ENCODE peak calls at places on chromosome 13, in four cellular contexts. One of them, this sample, is unnamed.

GRCh38 chr13:59677966-59678814 is 485.5 kb downstream of the DIAPH3 start:
- DNase-seq in H1: no peak
- DNase-seq in RWPE1: peak
- DNase-seq in CD4-positive, alpha-beta T cell: no peak
- DNase-seq in this sample: no peak

GRCh38 chr13:47114030-47114429 is 217.2 kb upstream of the HTR2A start:
- DNase-seq in H1: no peak
- DNase-seq in RWPE1: peak
- DNase-seq in CD4-positive, alpha-beta T cell: no peak
- DNase-seq in this sample: no peak

GRCh38 chr13:30698023-30698422 is 37.3 kb upstream of the ALOX5AP start:
- DNase-seq in H1: no peak
- DNase-seq in RWPE1: no peak
- DNase-seq in CD4-positive, alpha-beta T cell: no peak
- DNase-seq in this sample: no peak

GRCh38 chr13:87779451-87779850 is 108.3 kb downstream of the SLITRK5 start:
- DNase-seq in H1: no peak
- DNase-seq in RWPE1: no peak
- DNase-seq in CD4-positive, alpha-beta T cell: no peak
- DNase-seq in this sample: no peak

GRCh38 chr13:26186995-26187394 is 35.1 kb downstream of the RNF6 start:
- DNase-seq in H1: no peak
- DNase-seq in RWPE1: no peak
- DNase-seq in CD4-positive, alpha-beta T cell: no peak
- DNase-seq in this sample: no peak

GRCh38 chr13:91922969-91923592 is 524.7 kb downstream of the GPC5 start:
- DNase-seq in H1: no peak
- DNase-seq in RWPE1: no peak
- DNase-seq in CD4-positive, alpha-beta T cell: no peak
- DNase-seq in this sample: no peak

GRCh38 chr13:62375653-62376052 is 960.0 kb upstream of the PCDH20 start:
- DNase-seq in H1: no peak
- DNase-seq in RWPE1: no peak
- DNase-seq in CD4-positive, alpha-beta T cell: no peak
- DNase-seq in this sample: no peak

GRCh38 chr13:36089130-36089529 is 42.1 kb downstream of the DCLK1 start:
- DNase-seq in H1: no peak
- DNase-seq in RWPE1: no peak
- DNase-seq in CD4-positive, alpha-beta T cell: no peak
- DNase-seq in this sample: no peak

GRCh38 chr13:113862191-113862765 is 1.6 kb downstream of the GAS6 start:
- DNase-seq in H1: peak
- DNase-seq in RWPE1: peak
- DNase-seq in CD4-positive, alpha-beta T cell: no peak
- DNase-seq in this sample: no peak

GRCh38 chr13:21067794-21068193 is 6.4 kb upstream of the LATS2 start:
- DNase-seq in H1: no peak
- DNase-seq in RWPE1: no peak
- DNase-seq in CD4-positive, alpha-beta T cell: no peak
- DNase-seq in this sample: no peak

GRCh38 chr13:48644141-48644540 is 9.6 kb upstream of the CYSLTR2 start:
- DNase-seq in H1: no peak
- DNase-seq in RWPE1: no peak
- DNase-seq in CD4-positive, alpha-beta T cell: no peak
- DNase-seq in this sample: no peak

GRCh38 chr13:33285420-33286124 is at the start of gene STARD13:
- DNase-seq in H1: peak
- DNase-seq in RWPE1: peak
- DNase-seq in CD4-positive, alpha-beta T cell: no peak
- DNase-seq in this sample: peak

DNA sequence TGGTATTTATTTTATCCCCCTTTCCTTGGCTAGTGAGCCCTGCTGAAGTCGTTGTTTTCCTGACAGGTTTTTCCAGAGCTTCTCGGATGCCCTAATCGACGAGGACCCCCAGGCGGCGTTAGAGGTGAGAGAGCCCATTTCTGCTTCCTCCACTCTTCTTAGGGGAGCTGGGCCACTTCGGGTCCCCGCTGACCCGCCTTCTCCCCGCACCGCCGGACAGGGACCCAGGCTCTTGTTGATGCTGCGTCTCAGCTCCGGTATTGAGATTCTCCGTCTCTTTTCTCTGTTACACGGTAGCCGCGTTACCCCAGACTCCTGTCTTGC is 306 bp downstream of the SUGT1 start:
- DNase-seq in H1: no peak
- DNase-seq in RWPE1: no peak
- DNase-seq in CD4-positive, alpha-beta T cell: no peak
- DNase-seq in this sample: no peak
- TF ChIP-seq CTCF in H1: no peak
- TF ChIP-seq CTCF in RWPE1: peak
- TF ChIP-seq CTCF in CD4-positive, alpha-beta T cell: peak
- TF ChIP-seq CTCF in this sample: no peak

DNA sequence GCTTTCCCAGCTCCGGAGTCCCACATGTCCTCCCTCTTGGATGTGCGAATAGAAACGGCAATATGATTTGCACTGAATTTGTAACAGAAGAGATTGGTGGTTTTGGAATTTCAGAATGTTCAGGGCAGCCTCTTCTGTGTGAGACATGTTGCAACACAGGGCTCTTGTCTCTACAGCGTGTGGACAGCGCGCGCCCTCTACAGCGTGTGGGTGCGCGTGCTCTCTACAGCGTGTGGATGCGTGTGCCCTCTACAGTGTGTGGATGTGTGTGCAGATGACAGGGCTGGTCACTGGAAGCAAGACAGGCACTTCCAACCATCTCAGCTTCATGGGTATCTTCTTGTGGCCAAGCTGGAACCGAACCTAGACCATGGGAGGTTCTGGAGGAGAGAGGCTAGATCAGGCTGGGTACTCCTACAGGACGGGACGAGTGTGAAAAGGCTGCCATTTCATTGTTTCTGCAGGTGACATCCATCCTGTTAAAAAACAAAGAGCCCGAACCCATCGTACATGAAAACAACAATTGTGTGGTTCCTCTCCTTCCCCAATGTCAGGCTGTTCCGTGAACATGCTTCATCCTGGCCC is 78.4 kb downstream of the TEX29 start:
- DNase-seq in H1: no peak
- DNase-seq in RWPE1: no peak
- DNase-seq in CD4-positive, alpha-beta T cell: no peak
- DNase-seq in this sample: no peak
- TF ChIP-seq CTCF in H1: no peak
- TF ChIP-seq CTCF in RWPE1: no peak
- TF ChIP-seq CTCF in CD4-positive, alpha-beta T cell: no peak
- TF ChIP-seq CTCF in this sample: no peak

DNA sequence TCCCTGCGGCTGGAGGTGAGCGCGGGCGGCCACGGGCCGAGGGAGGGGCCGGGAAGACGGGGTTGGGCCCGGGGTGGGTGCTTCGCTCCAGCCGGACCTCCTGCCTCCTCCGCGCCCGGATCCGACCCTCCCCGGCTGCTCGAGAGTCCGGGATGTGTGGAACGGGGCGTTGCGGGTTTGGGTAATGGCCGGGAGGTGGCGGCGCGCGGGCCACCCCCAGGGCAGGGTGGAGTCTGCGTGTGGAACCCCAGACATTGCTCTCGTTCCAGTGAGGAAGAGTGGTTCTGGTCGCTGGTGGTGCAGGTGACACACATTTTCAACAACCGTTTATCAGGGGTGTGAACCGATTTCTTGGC is 38.8 kb downstream of the ARHGEF7 start:
- DNase-seq in H1: no peak
- DNase-seq in RWPE1: peak
- DNase-seq in CD4-positive, alpha-beta T cell: peak
- DNase-seq in this sample: no peak
- TF ChIP-seq CTCF in H1: no peak
- TF ChIP-seq CTCF in RWPE1: no peak
- TF ChIP-seq CTCF in CD4-positive, alpha-beta T cell: peak
- TF ChIP-seq CTCF in this sample: peak

GRCh38 chr13:43786472-43786765 is 353 bp downstream of the ENOX1 start:
- DNase-seq in H1: peak
- DNase-seq in RWPE1: no peak
- DNase-seq in CD4-positive, alpha-beta T cell: no peak
- DNase-seq in this sample: no peak

GRCh38 chr13:43785681-43786471 is 896 bp downstream of the ENOX1 start:
- DNase-seq in H1: peak
- DNase-seq in RWPE1: peak
- DNase-seq in CD4-positive, alpha-beta T cell: no peak
- DNase-seq in this sample: no peak

GRCh38 chr13:43787518-43787891 is 733 bp upstream of the ENOX1 start:
- DNase-seq in H1: no peak
- DNase-seq in RWPE1: no peak
- DNase-seq in CD4-positive, alpha-beta T cell: no peak
- DNase-seq in this sample: no peak

GRCh38 chr13:43787998-43788397 is 1.2 kb upstream of the ENOX1 start:
- DNase-seq in H1: no peak
- DNase-seq in RWPE1: no peak
- DNase-seq in CD4-positive, alpha-beta T cell: no peak
- DNase-seq in this sample: no peak

DNA sequence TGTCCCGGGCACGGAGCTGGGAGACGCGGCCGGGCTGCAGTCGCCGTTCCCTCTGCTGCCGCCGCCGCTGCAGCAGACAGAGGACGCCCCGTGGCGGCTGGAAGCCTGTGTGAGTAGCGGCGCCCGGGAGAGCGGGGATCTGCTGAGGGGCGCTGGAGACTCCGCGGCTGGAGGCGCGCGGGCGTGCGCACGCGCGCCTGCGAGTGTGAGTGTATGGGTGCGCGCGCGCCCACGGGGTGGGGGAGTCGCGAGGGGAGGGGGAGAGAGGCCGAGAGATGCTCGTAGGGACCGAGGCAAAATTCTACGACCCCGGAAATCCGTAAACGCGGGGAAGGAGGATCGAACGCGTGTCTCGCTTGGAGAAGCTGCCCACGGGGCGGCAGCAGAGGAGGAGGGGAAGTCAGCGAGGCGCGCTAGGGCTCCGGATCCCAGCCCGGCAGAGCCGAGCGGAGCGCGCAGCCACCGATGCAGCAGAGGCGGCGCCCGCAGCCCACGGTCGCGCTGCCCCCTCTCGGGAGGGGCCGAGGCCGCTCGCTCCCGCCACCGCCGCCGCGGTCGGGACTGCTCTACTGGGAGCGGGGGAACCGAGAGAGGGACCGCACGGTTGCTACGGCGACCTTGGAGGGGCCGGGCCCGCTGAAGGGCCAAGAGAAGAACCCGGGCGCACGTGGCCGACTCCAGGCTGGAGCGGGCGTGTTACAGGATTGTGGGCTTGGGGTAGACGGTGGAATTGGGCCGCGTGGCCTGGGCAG is at the start of gene ENOX1:
- DNase-seq in H1: peak
- DNase-seq in RWPE1: peak
- DNase-seq in CD4-positive, alpha-beta T cell: no peak
- DNase-seq in this sample: no peak
- TF ChIP-seq CTCF in H1: no peak
- TF ChIP-seq CTCF in RWPE1: peak
- TF ChIP-seq CTCF in CD4-positive, alpha-beta T cell: no peak
- TF ChIP-seq CTCF in this sample: no peak

DNA sequence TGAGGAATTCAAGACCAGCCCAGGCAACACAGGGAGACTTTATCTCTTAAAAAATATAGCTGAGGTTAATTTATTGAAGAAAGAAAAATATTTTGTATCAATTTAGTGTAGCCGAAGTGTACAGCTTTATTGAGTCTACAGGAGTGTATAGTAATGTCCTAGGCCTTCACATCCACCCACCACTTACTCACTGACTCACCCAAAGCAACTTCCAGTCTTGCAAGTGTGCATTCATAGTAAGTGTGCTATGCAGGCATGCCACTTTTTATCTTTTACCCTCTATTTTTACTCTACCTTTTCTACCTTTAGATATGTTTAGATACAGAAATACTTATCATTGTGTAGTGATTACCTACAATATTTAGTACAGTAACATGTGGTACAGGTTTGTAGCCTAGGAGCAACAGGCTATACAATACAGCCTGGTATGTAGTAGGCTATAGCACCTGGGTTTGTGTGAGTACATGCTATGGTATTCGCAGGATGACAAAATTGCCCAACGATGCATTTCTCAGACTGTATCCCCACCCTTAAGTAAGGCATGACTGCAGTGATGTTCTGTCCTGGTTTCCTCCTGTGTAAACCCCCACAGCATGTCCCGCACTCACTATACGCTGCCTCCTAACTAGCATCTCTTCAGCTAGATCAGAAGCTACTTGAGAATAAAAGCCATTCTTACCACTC is 15.3 kb upstream of the ATP12A start:
- DNase-seq in H1: no peak
- DNase-seq in RWPE1: peak
- DNase-seq in CD4-positive, alpha-beta T cell: no peak
- DNase-seq in this sample: no peak
- TF ChIP-seq CTCF in H1: no peak
- TF ChIP-seq CTCF in RWPE1: no peak
- TF ChIP-seq CTCF in CD4-positive, alpha-beta T cell: no peak
- TF ChIP-seq CTCF in this sample: no peak

This sample was measured in CD14-positive monocyte.